ENCODE peak calls at places on chromosome 2, in five cellular contexts. S, H, I, A and K are unnamed samples.

GRCh38 chr2:173028671-173029070 is 47.0 kb upstream of the MAP3K20 start:
- DNase-seq in S (no peak), I (no peak), A (no peak), H (no peak), K (no peak)

GRCh38 chr2:30308280-30308679 is 76.9 kb downstream of the LBH start:
- DNase-seq in A (no peak), S (no peak), I (no peak), H (no peak), K (no peak)

GRCh38 chr2:75098856-75099255 is 100.5 kb downstream of the TACR1 start:
- DNase-seq in A (no peak), S (no peak), H (no peak), I (no peak), K (no peak)

GRCh38 chr2:37730037-37730813 is 58.8 kb upstream of the CDC42EP3 start:
- DNase-seq in S (no peak), H (no peak), I (no peak), A (no peak), K (no peak)

GRCh38 chr2:160379399-160379798 is 114.2 kb downstream of the RBMS1 start:
- DNase-seq in I (no peak), A (no peak), H (no peak), S (no peak), K (no peak)

GRCh38 chr2:41414486-41415230 is 633.2 kb upstream of the PKDCC start:
- DNase-seq in S (no peak), H (peak; percentile 16), A (no peak), I (no peak), K (peak; percentile 67)

GRCh38 chr2:25268136-25268535 is 73.6 kb downstream of the DNMT3A start:
- DNase-seq in A (no peak), S (no peak), I (no peak), H (no peak), K (no peak)

GRCh38 chr2:137964859-137965459 is 686 bp downstream of the HNMT start:
- DNase-seq in H (no peak), S (no peak), A (no peak), I (no peak), K (no peak)

GRCh38 chr2:234254783-234255521 is 204.4 kb downstream of the SPP2 start:
- DNase-seq in S (no peak), H (no peak), A (no peak), I (no peak), K (no peak)

GRCh38 chr2:9152975-9153402 is 53.6 kb upstream of the ASAP2 start:
- DNase-seq in S (no peak), I (no peak), H (no peak), A (no peak), K (no peak)

GRCh38 chr2:190532581-190532980 is 1.9 kb downstream of the NEMP2 start:
- DNase-seq in A (no peak), I (no peak), H (no peak), S (no peak), K (no peak)

GRCh38 chr2:47488870-47489584 is 86.1 kb downstream of the MSH2 start:
- DNase-seq in A (no peak), H (no peak), I (no peak), S (no peak), K (no peak)

GRCh38 chr2:113157897-113158753 is 15.6 kb upstream of the PSD4 start:
- DNase-seq in H (no peak), S (no peak), I (no peak), A (no peak), K (no peak)

GRCh38 chr2:229714736-229715541 is 584 bp upstream of the DNER start:
- DNase-seq in A (peak; percentile 50), S (peak; percentile 20), H (peak; percentile 77), I (peak; percentile 29), K (no peak)

GRCh38 chr2:238956676-238957075 is 108.8 kb downstream of the TWIST2 start:
- DNase-seq in S (no peak), I (no peak), H (no peak), A (no peak), K (no peak)

GRCh38 chr2:149808556-149808955 is 221.0 kb upstream of the MMADHC start:
- DNase-seq in S (no peak), H (no peak), I (no peak), A (no peak), K (no peak)

GRCh38 chr2:44954902-44955592 is 13.5 kb downstream of the SIX3 start:
- DNase-seq in S (no peak), A (no peak), I (no peak), H (no peak), K (no peak)

GRCh38 chr2:30631051-30631671 is 176.1 kb downstream of the CAPN13 start:
- DNase-seq in A (no peak), I (no peak), H (no peak), S (no peak), K (no peak)

GRCh38 chr2:200422071-200422470 is 87.8 kb downstream of the KCTD18 start:
- DNase-seq in A (no peak), H (no peak), I (no peak), S (no peak), K (no peak)

GRCh38 chr2:2647156-2647555 is 316.1 kb upstream of the MYT1L start:
- DNase-seq in A (no peak), I (no peak), S (no peak), H (no peak), K (peak; percentile 40)

GRCh38 chr2:205405752-205406151 is 276.5 kb upstream of the NRP2 start:
- DNase-seq in I (no peak), A (no peak), H (no peak), S (no peak), K (no peak)

GRCh38 chr2:28810384-28811285 is at the start of gene SPDYA:
- DNase-seq in I (peak; percentile 78), A (no peak), H (peak; percentile 90), S (peak; percentile 81), K (peak; percentile 90)

GRCh38 chr2:9027884-9028283 is 24.4 kb upstream of the MBOAT2 start:
- DNase-seq in S (no peak), I (no peak), H (no peak), A (no peak), K (no peak)

GRCh38 chr2:73772819-73773218 is 7.1 kb downstream of the DUSP11 start:
- DNase-seq in S (no peak), A (no peak), I (no peak), H (no peak), K (no peak)

GRCh38 chr2:15814946-15815345 is 125.4 kb upstream of the MYCN start:
- DNase-seq in A (no peak), S (no peak), H (no peak), I (no peak), K (no peak)

GRCh38 chr2:7009207-7009911 is 92.1 kb downstream of the RNF144A start:
- DNase-seq in I (no peak), H (no peak), A (no peak), S (no peak), K (no peak)

GRCh38 chr2:6459138-6459537 is 406.6 kb downstream of the CMPK2 start:
- DNase-seq in H (no peak), A (no peak), S (no peak), I (no peak), K (no peak)